ENCODE peak calls at places on chromosomes 4 and X, in seven cellular contexts. X, J, K, Q, I, L and T are unnamed samples.

GRCh38 chrX:2933125-2933900 is 4.2 kb upstream of the ARSD start:
- DNase-seq in X (no peak), J (no peak), K (no peak), Q (no peak), I (no peak), L (no peak), T (no peak)

GRCh38 chr4:100189820-100190642 is at the start of gene DDIT4L:
- DNase-seq in X (peak; percentile 49), J (peak; percentile 46), K (peak; percentile 33), Q (peak; percentile 68), I (peak; percentile 55), L (peak; percentile 20), T (peak; percentile 32)

GRCh38 chrX:19888419-19888879 is 1.0 kb upstream of the SH3KBP1 start:
- DNase-seq in X (no peak), J (peak; percentile 47), K (peak; percentile 85), Q (no peak), I (no peak), L (peak; percentile 44), T (peak; percentile 29)

GRCh38 chr4:180617203-180617602 is 1626.0 kb upstream of the TENM3 start:
- DNase-seq in X (no peak), J (no peak), K (no peak), Q (no peak), I (no peak), L (no peak), T (no peak)

GRCh38 chrX:114582698-114583395 is 1.0 kb upstream of the HTR2C start:
- DNase-seq in X (no peak), J (no peak), K (no peak), Q (peak; percentile 42), I (no peak), L (no peak), T (no peak)

GRCh38 chrX:25640276-25640675 is 497.9 kb upstream of the MAGEB18 start:
- DNase-seq in X (no peak), J (no peak), K (no peak), Q (no peak), I (no peak), L (no peak), T (no peak)

GRCh38 chrX:24241822-24242648 is 71.8 kb downstream of the SUPT20HL2 start:
- DNase-seq in X (no peak), J (peak; percentile 15), K (peak; percentile 55), Q (no peak), I (no peak), L (peak; percentile 44), T (no peak)

GRCh38 chr4:4866124-4866832 is 6.8 kb downstream of the MSX1 start:
- DNase-seq in X (no peak), J (peak; percentile 64), K (no peak), Q (no peak), I (no peak), L (no peak), T (peak; percentile 51)

GRCh38 chrX:150569155-150569477 is 695 bp downstream of the MTM1 start:
- DNase-seq in X (no peak), J (peak; percentile 30), K (peak; percentile 57), Q (no peak), I (no peak), L (no peak), T (no peak)

GRCh38 chr4:186201535-186202230 is 10.3 kb downstream of the CYP4V2 start:
- DNase-seq in X (no peak), J (peak; percentile 58), K (peak; percentile 53), Q (peak; percentile 53), I (no peak), L (peak; percentile 31), T (peak; percentile 46)

GRCh38 chr4:74969507-74970474 is 36.9 kb downstream of the PARM1 start:
- DNase-seq in X (no peak), J (no peak), K (no peak), Q (peak; percentile 35), I (no peak), L (no peak), T (no peak)

GRCh38 chr4:154927126-154927525 is 146.1 kb downstream of the RBM46 start:
- DNase-seq in X (no peak), J (no peak), K (no peak), Q (no peak), I (no peak), L (no peak), T (no peak)

GRCh38 chr4:7650606-7651400 is 216.1 kb upstream of the PSAPL1 start:
- DNase-seq in X (no peak), J (no peak), K (peak; percentile 39), Q (peak; percentile 82), I (no peak), L (no peak), T (peak; percentile 42)

GRCh38 chrX:139734996-139735395 is 27.0 kb upstream of the MCF2 start:
- DNase-seq in X (no peak), J (no peak), K (no peak), Q (no peak), I (no peak), L (no peak), T (no peak)

GRCh38 chr4:71554025-71554424 is 215.2 kb downstream of the SLC4A4 start:
- DNase-seq in X (no peak), J (no peak), K (no peak), Q (no peak), I (no peak), L (no peak), T (no peak)

GRCh38 chrX:44106864-44107263 is 133.7 kb upstream of the NDP start:
- DNase-seq in X (no peak), J (no peak), K (no peak), Q (no peak), I (no peak), L (no peak), T (no peak)

GRCh38 chr4:79964715-79965345 is 108.2 kb downstream of the ANTXR2 start:
- DNase-seq in X (no peak), J (no peak), K (peak; percentile 27), Q (peak; percentile 76), I (peak; percentile 49), L (no peak), T (peak; percentile 53)

GRCh38 chr4:86536166-86536565 is 57.9 kb upstream of the PTPN13 start:
- DNase-seq in X (no peak), J (no peak), K (peak; percentile 33), Q (no peak), I (no peak), L (no peak), T (no peak)

GRCh38 chrX:109732319-109732779 is 708 bp downstream of the ACSL4 start:
- DNase-seq in X (no peak), J (no peak), K (peak; percentile 70), Q (no peak), I (no peak), L (no peak), T (peak; percentile 6)

GRCh38 chrX:24396930-24397277 is 36.5 kb downstream of the SUPT20HL1 start:
- DNase-seq in X (no peak), J (no peak), K (no peak), Q (no peak), I (no peak), L (no peak), T (no peak)

GRCh38 chr4:16043820-16044554 is 39.8 kb downstream of the PROM1 start:
- DNase-seq in X (no peak), J (no peak), K (no peak), Q (no peak), I (no peak), L (no peak), T (no peak)

GRCh38 chr4:112266823-112267222 is 18.9 kb downstream of the TIFA start:
- DNase-seq in X (no peak), J (no peak), K (peak; percentile 71), Q (no peak), I (no peak), L (no peak), T (no peak)
- TF ChIP-seq CTCF in X (peak; percentile 44), J (no peak), K (peak; percentile 64), Q (no peak), I (no peak), L (peak; percentile 48), T (peak; percentile 48)

GRCh38 chr4:53804719-53805118 is 213.4 kb upstream of the LNX1 start:
- DNase-seq in X (peak; percentile 42), J (peak; percentile 43), K (peak; percentile 36), Q (peak; percentile 72), I (no peak), L (peak; percentile 40), T (no peak)
- TF ChIP-seq CTCF in X (peak; percentile 52), J (peak; percentile 40), K (peak; percentile 52), Q (peak; percentile 28), I (no peak), L (peak; percentile 67), T (peak; percentile 44)

DNA sequence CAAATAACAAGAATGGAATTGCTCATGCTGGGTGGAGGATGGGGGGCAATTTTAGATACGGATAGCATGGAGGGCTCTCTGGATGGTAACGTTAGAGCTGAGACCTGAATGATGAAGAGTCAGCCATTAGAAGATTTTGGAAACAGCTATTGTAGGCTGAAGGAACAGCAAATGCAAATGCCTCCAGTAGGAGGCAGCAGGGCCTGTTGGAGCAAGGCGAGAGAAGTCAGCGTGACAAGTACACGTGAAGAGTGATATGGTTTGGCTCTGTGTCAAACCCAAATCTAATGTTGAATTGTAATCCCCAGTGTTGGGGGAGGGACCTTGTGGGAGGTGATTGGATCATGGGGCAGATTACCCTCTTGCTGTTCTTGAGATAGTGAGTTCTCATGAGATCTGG is 59.3 kb upstream of the SOD3 start:
- DNase-seq in X (no peak), J (no peak), K (peak; percentile 72), Q (peak; percentile 31), I (no peak), L (no peak), T (no peak)
- TF ChIP-seq CTCF in X (peak; percentile 8), J (no peak), K (peak; percentile 89), Q (peak; percentile 28), I (no peak), L (peak; percentile 7), T (no peak)

DNA sequence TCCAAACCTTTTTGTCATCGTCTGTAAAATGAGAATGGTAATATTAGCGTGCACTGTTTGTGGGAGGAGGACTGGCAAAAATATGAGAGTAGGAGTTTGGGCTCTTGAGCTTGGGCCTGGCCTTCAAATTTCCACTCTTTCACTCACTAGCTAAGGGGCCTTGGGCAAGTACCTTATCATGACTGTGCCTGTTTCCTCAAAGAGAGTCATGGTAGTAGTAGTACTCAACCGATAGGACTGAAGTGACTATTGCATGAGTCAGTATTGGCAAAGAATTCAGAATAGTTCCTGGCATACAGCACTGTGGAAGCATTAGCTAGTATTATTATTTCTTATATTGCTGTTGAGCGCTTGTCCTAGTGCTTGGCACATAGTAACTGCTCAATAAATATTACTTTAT is 16.0 kb upstream of the RBM3 start:
- DNase-seq in X (no peak), J (no peak), K (peak; percentile 81), Q (no peak), I (no peak), L (no peak), T (no peak)
- TF ChIP-seq CTCF in X (no peak), J (no peak), K (no peak), Q (no peak), I (no peak), L (no peak), T (no peak)

GRCh38 chr4:105626846-105627245 is 74.4 kb downstream of the ARHGEF38 start:
- DNase-seq in X (no peak), J (no peak), K (no peak), Q (no peak), I (no peak), L (no peak), T (no peak)
- TF ChIP-seq CTCF in X (no peak), J (no peak), K (no peak), Q (no peak), I (no peak), L (no peak), T (no peak)

DNA sequence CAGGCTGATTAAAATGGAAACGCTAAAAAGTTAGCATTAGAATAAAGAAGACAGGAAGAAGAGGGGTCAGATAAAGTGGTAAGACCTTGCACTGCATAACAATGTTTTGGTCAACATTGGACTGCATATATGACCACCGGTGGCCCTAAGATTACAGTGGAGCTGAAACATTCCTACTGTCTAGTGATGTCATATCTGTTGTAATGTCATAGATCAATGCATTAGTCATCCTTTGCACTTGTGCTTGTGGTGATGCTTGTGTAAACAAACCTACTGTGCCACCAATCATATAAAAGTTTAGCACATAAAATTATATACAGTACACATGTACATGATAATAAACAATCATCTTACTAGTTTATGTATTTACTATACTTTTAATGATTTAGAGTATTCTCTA is 73.0 kb downstream of the TMEM165 start:
- DNase-seq in X (no peak), J (no peak), K (peak; percentile 83), Q (no peak), I (no peak), L (no peak), T (no peak)
- TF ChIP-seq CTCF in X (no peak), J (no peak), K (no peak), Q (no peak), I (no peak), L (no peak), T (no peak)